ENCODE peak calls at places on chromosome 11, in six cellular contexts. Y is SJSA1, H is OCI-LY7, A is psoas muscle, C is HCT116, R is right lobe of liver. D is an unnamed sample. For H3K36me3, the result is how much of the 10 kb centered on the place peaks cover.

GRCh38 chr11:93564895-93565294 is 21.7 kb upstream of the SMCO4 start:
- DNase-seq in C (no peak), H (no peak), A (no peak), R (no peak), Y (no peak), D (no peak)

GRCh38 chr11:106914409-106914808 is 103.9 kb downstream of the GUCY1A2 start:
- DNase-seq in Y (no peak), H (no peak), R (no peak), A (no peak), C (no peak), D (no peak)

GRCh38 chr11:117691501-117691900 is 105.5 kb downstream of the DSCAML1 start:
- DNase-seq in H (no peak), C (no peak), A (no peak), R (no peak), Y (no peak), D (no peak)

GRCh38 chr11:73759520-73760065 is 1.3 kb downstream of the RAB6A start:
- DNase-seq in Y (no peak), R (no peak), H (peak), A (no peak), C (no peak), D (no peak)

GRCh38 chr11:16385099-16385498 is 28.8 kb upstream of the SOX6 start:
- DNase-seq in R (no peak), Y (no peak), A (no peak), C (no peak), H (no peak), D (no peak)

GRCh38 chr11:14789879-14790484 is 102.0 kb downstream of the CYP2R1 start:
- DNase-seq in Y (no peak), C (no peak), R (no peak), H (peak), A (no peak), D (no peak)

GRCh38 chr11:126358763-126359160 is 3.3 kb downstream of the ST3GAL4 start:
- DNase-seq in H (no peak), Y (no peak), R (no peak), C (no peak), A (no peak), D (no peak)

GRCh38 chr11:46307785-46308341 is 30.4 kb downstream of the CREB3L1 start:
- DNase-seq in A (no peak), R (no peak), Y (no peak), C (no peak), H (no peak), D (no peak)

GRCh38 chr11:117703209-117703608 is 93.8 kb downstream of the DSCAML1 start:
- DNase-seq in H (no peak), R (no peak), A (no peak), Y (no peak), C (no peak), D (no peak)

GRCh38 chr11:1783725-1784529 is 20.2 kb upstream of the CTSD start:
- DNase-seq in R (no peak), C (no peak), A (no peak), Y (no peak), H (no peak), D (no peak)

GRCh38 chr11:126588630-126589491 is 233.4 kb downstream of the ST3GAL4 start:
- DNase-seq in R (no peak), C (no peak), A (no peak), H (no peak), Y (no peak), D (no peak)

GRCh38 chr11:94747136-94748110 is 20.7 kb upstream of the AMOTL1 start:
- DNase-seq in H (no peak), Y (no peak), R (no peak), C (no peak), A (no peak), D (no peak)

GRCh38 chr11:8989411-8989810 is 14.4 kb downstream of the NRIP3 start:
- DNase-seq in Y (no peak), R (no peak), A (no peak), H (no peak), C (no peak), D (no peak)

GRCh38 chr11:132158091-132158490 is 787.7 kb downstream of the NTM start:
- DNase-seq in A (no peak), H (peak), R (no peak), C (no peak), Y (no peak), D (no peak)

GRCh38 chr11:119285431-119285830 is 31.5 kb downstream of the MCAM start:
- DNase-seq in C (no peak), A (no peak), R (no peak), H (no peak), Y (no peak), D (no peak)

GRCh38 chr11:106644824-106645223 is 373.5 kb downstream of the GUCY1A2 start:
- DNase-seq in R (no peak), Y (no peak), C (no peak), A (no peak), H (no peak), D (no peak)

GRCh38 chr11:95443386-95443785 is 212.4 kb upstream of the SESN3 start:
- DNase-seq in A (no peak), R (no peak), Y (no peak), C (no peak), H (peak), D (no peak)

GRCh38 chr11:6566704-6567370 is 36.6 kb downstream of the RRP8 start:
- DNase-seq in A (peak), H (no peak), Y (no peak), C (no peak), R (peak), D (no peak)

GRCh38 chr11:6569706-6570105 is 33.7 kb downstream of the RRP8 start:
- DNase-seq in A (no peak), R (no peak), Y (no peak), C (no peak), H (no peak), D (no peak)

GRCh38 chr11:6567371-6567745 is 36.1 kb downstream of the RRP8 start:
- DNase-seq in H (no peak), R (no peak), Y (no peak), C (no peak), A (no peak), D (no peak)

GRCh38 chr11:6565988-6566703 is 37.3 kb downstream of the RRP8 start:
- DNase-seq in Y (no peak), H (no peak), C (no peak), R (no peak), A (no peak), D (no peak)

GRCh38 chr11:6568191-6568918 is 35.1 kb downstream of the RRP8 start:
- DNase-seq in C (no peak), Y (no peak), A (peak), H (no peak), R (peak), D (peak)
- H3K36me3 ChIP-seq in C (under half), Y (under half), A (under half), H (under half), R (under half), D (under half)

GRCh38 chr11:66333896-66334604 is 2.2 kb downstream of the RIN1 start:
- DNase-seq in A (peak), H (no peak), C (no peak), R (no peak), Y (peak), D (peak)
- H3K4me3 ChIP-seq in A (no peak), H (no peak), C (no peak), R (no peak), Y (no peak), D (no peak)

DNA sequence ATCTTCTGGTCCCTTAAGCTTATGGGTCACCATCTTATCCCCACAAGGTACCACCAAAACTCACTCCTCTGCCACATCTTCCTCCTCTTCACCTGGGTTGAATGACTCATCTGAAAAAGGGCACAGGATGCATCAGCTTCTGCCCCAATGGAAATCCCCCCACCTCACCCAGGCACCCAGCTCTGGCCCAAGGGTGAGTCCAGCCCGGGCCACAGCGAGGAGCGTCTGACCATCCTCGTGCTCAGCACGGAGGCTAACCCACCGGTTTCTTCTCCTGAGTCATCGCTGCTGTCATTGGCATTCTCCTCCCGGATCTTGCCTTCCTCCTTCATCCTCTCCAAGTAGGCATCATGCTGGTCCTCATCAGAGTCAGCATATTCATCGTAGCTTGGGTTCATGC is 5.3 kb upstream of the TNKS1BP1 start:
- DNase-seq in Y (no peak), C (no peak), R (no peak), H (no peak), A (no peak), D (no peak)
- H3K36me3 ChIP-seq in Y (half or more), C (half or more), R (under half), H (half or more), A (half or more), D (under half)

DNA sequence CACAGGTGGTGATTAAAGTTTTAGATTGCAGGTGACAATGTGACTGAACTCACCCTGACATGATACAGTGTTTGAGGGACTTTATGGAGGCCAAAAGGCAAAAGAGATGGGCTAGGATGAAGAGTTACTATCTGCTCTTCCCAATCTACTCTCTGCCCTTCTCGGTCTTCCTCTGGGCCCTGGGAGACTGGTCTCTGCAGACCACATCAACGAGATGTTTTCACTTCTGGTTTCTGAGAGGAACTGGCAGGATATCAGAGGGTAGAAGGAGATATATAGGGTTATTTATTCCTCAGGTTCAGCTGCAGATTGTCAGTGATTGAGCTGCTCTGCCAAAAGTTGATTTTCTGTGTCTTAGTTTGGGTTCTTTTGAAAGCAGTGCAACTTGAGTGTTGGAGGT is 32.4 kb upstream of the CD44 start:
- DNase-seq in A (no peak), H (peak), C (no peak), R (no peak), Y (no peak), D (no peak)
- H3K4me3 ChIP-seq in A (no peak), H (peak), C (no peak), R (no peak), Y (no peak), D (no peak)

D was measured in kidney.